ENCODE peak calls at places on chromosomes 16 and 17, in four cellular contexts. One of them, this sample, is unnamed.

GRCh38 chr17:50882851-50883250 is 16.7 kb upstream of the TOB1 start:
- DNase-seq in globus pallidus: no peak
- DNase-seq in fibroblast of villous mesenchyme: peak
- DNase-seq in cardiac fibroblast: peak
- DNase-seq in this sample: no peak

GRCh38 chr16:2512920-2513404 is 790 bp upstream of the ATP6V0C start:
- DNase-seq in globus pallidus: no peak
- DNase-seq in fibroblast of villous mesenchyme: no peak
- DNase-seq in cardiac fibroblast: no peak
- DNase-seq in this sample: no peak

GRCh38 chr17:78357177-78357586 is 2.7 kb downstream of the SOCS3 start:
- DNase-seq in globus pallidus: peak
- DNase-seq in fibroblast of villous mesenchyme: peak
- DNase-seq in cardiac fibroblast: peak
- DNase-seq in this sample: peak

GRCh38 chr17:9240659-9241370 is 219.5 kb downstream of the NTN1 start:
- DNase-seq in globus pallidus: peak
- DNase-seq in fibroblast of villous mesenchyme: peak
- DNase-seq in cardiac fibroblast: peak
- DNase-seq in this sample: peak

GRCh38 chr16:47657977-47658376 is 196.8 kb downstream of the PHKB start:
- DNase-seq in globus pallidus: no peak
- DNase-seq in fibroblast of villous mesenchyme: no peak
- DNase-seq in cardiac fibroblast: no peak
- DNase-seq in this sample: no peak

GRCh38 chr16:87332150-87332549 is 15.0 kb upstream of the C16orf95 start:
- DNase-seq in globus pallidus: no peak
- DNase-seq in fibroblast of villous mesenchyme: peak
- DNase-seq in cardiac fibroblast: no peak
- DNase-seq in this sample: peak

GRCh38 chr17:47205419-47205963 is 3.7 kb upstream of the MYL4 start:
- DNase-seq in globus pallidus: peak
- DNase-seq in fibroblast of villous mesenchyme: peak
- DNase-seq in cardiac fibroblast: peak
- DNase-seq in this sample: peak

GRCh38 chr16:27149986-27150385 is 53.3 kb upstream of the KDM8 start:
- DNase-seq in globus pallidus: no peak
- DNase-seq in fibroblast of villous mesenchyme: no peak
- DNase-seq in cardiac fibroblast: no peak
- DNase-seq in this sample: no peak

GRCh38 chr16:9047689-9048301 is 43.6 kb upstream of the HAPSTR1 start:
- DNase-seq in globus pallidus: peak
- DNase-seq in fibroblast of villous mesenchyme: peak
- DNase-seq in cardiac fibroblast: peak
- DNase-seq in this sample: peak

GRCh38 chr17:73652886-73653480 is 8.7 kb upstream of the SDK2 start:
- DNase-seq in globus pallidus: no peak
- DNase-seq in fibroblast of villous mesenchyme: no peak
- DNase-seq in cardiac fibroblast: no peak
- DNase-seq in this sample: no peak

GRCh38 chr17:55520402-55520801 is 9.2 kb upstream of the SMIM36 start:
- DNase-seq in globus pallidus: no peak
- DNase-seq in fibroblast of villous mesenchyme: no peak
- DNase-seq in cardiac fibroblast: no peak
- DNase-seq in this sample: no peak

GRCh38 chr16:29784901-29785500 is 5.5 kb upstream of the KIF22 start:
- DNase-seq in globus pallidus: no peak
- DNase-seq in fibroblast of villous mesenchyme: peak
- DNase-seq in cardiac fibroblast: peak
- DNase-seq in this sample: peak

GRCh38 chr17:42507671-42508070 is 28.4 kb upstream of the NAGLU start:
- DNase-seq in globus pallidus: no peak
- DNase-seq in fibroblast of villous mesenchyme: no peak
- DNase-seq in cardiac fibroblast: no peak
- DNase-seq in this sample: no peak

GRCh38 chr17:17205368-17206148 is 575 bp downstream of the PLD6 start:
- DNase-seq in globus pallidus: no peak
- DNase-seq in fibroblast of villous mesenchyme: peak
- DNase-seq in cardiac fibroblast: peak
- DNase-seq in this sample: peak

GRCh38 chr16:74874912-74875311 is 100.3 kb upstream of the FA2H start:
- DNase-seq in globus pallidus: no peak
- DNase-seq in fibroblast of villous mesenchyme: no peak
- DNase-seq in cardiac fibroblast: no peak
- DNase-seq in this sample: peak

GRCh38 chr17:44220211-44221071 is 966 bp upstream of the UBTF start:
- DNase-seq in globus pallidus: peak
- DNase-seq in fibroblast of villous mesenchyme: peak
- DNase-seq in cardiac fibroblast: peak
- DNase-seq in this sample: peak

GRCh38 chr16:89026121-89026612 is 49.2 kb upstream of the CBFA2T3 start:
- DNase-seq in globus pallidus: no peak
- DNase-seq in fibroblast of villous mesenchyme: no peak
- DNase-seq in cardiac fibroblast: no peak
- DNase-seq in this sample: no peak

GRCh38 chr17:27226611-27227234 is 67.2 kb upstream of the WSB1 start:
- DNase-seq in globus pallidus: no peak
- DNase-seq in fibroblast of villous mesenchyme: peak
- DNase-seq in cardiac fibroblast: peak
- DNase-seq in this sample: no peak

GRCh38 chr16:49439050-49439449 is 65.4 kb downstream of the C16orf78 start:
- DNase-seq in globus pallidus: no peak
- DNase-seq in fibroblast of villous mesenchyme: no peak
- DNase-seq in cardiac fibroblast: no peak
- DNase-seq in this sample: no peak

GRCh38 chr16:15482748-15483118 is 48.3 kb downstream of the BMERB1 start:
- DNase-seq in globus pallidus: no peak
- DNase-seq in fibroblast of villous mesenchyme: no peak
- DNase-seq in cardiac fibroblast: no peak
- DNase-seq in this sample: no peak

GRCh38 chr17:34580685-34581445 is 1.5 kb downstream of the TMEM132E start:
- DNase-seq in globus pallidus: no peak
- DNase-seq in fibroblast of villous mesenchyme: no peak
- DNase-seq in cardiac fibroblast: no peak
- DNase-seq in this sample: no peak

GRCh38 chr17:55286681-55287589 is 22.2 kb downstream of the HLF start:
- DNase-seq in globus pallidus: no peak
- DNase-seq in fibroblast of villous mesenchyme: no peak
- DNase-seq in cardiac fibroblast: peak
- DNase-seq in this sample: no peak

GRCh38 chr16:49484454-49484853 is 110.8 kb downstream of the C16orf78 start:
- DNase-seq in globus pallidus: peak
- DNase-seq in fibroblast of villous mesenchyme: no peak
- DNase-seq in cardiac fibroblast: peak
- DNase-seq in this sample: peak

GRCh38 chr16:28900601-28901000 is 22.3 kb downstream of the ATP2A1 start:
- DNase-seq in globus pallidus: no peak
- DNase-seq in fibroblast of villous mesenchyme: no peak
- DNase-seq in cardiac fibroblast: no peak
- DNase-seq in this sample: no peak

GRCh38 chr16:51932317-51932716 is 614.6 kb downstream of the TOX3 start:
- DNase-seq in globus pallidus: no peak
- DNase-seq in fibroblast of villous mesenchyme: no peak
- DNase-seq in cardiac fibroblast: no peak
- DNase-seq in this sample: no peak

GRCh38 chr16:54589326-54589725 is 302.7 kb upstream of the IRX3 start:
- DNase-seq in globus pallidus: no peak
- DNase-seq in fibroblast of villous mesenchyme: no peak
- DNase-seq in cardiac fibroblast: no peak
- DNase-seq in this sample: no peak